ENCODE peak calls at places on chromosome 15, in ten cellular contexts. Z is epithelial cell of esophagus, Q is cardiac muscle cell, N is pancreas, E is small intestine, W is K562, Y is lower lobe of right lung, S is NB4, K is HFF-Myc, J is AG10803. M is an unnamed sample.
A peak's percentile ranks its signal among the peaks of the same experiment; 100 is the strongest.

GRCh38 chr15:91243806-91244205 is 143.7 kb downstream of the SV2B start:
- DNase-seq in Z (peak; percentile 13), Q (no peak), N (no peak), E (no peak), W (no peak), Y (no peak), S (peak; percentile 70), K (no peak), J (no peak), M (no peak)

GRCh38 chr15:39083213-39083612 is 497.7 kb upstream of the THBS1 start:
- DNase-seq in Z (peak; percentile 32), Q (no peak), N (no peak), E (no peak), W (no peak), Y (no peak), S (peak; percentile 79), K (no peak), J (peak; percentile 52), M (peak; percentile 36)

GRCh38 chr15:64912379-64912778 is 677 bp downstream of the ANKDD1A start:
- DNase-seq in Z (no peak), Q (no peak), N (no peak), E (no peak), W (no peak), Y (no peak), S (no peak), K (no peak), J (no peak), M (no peak)

GRCh38 chr15:62777657-62778056 is 264.9 kb upstream of the TPM1 start:
- DNase-seq in Z (peak; percentile 45), Q (no peak), N (no peak), E (no peak), W (no peak), Y (no peak), S (no peak), K (no peak), J (peak; percentile 62), M (no peak)

GRCh38 chr15:62164500-62165028 is 521 bp downstream of the C2CD4B start:
- DNase-seq in Z (peak; percentile 5), Q (peak; percentile 33), N (no peak), E (peak; percentile 37), W (no peak), Y (peak; percentile 46), S (no peak), K (no peak), J (no peak), M (no peak)

GRCh38 chr15:74593122-74593521 is 22.5 kb upstream of the CLK3 start:
- DNase-seq in Z (no peak), Q (peak; percentile 85), N (no peak), E (no peak), W (no peak), Y (no peak), S (no peak), K (no peak), J (no peak), M (no peak)

GRCh38 chr15:37204698-37205097 is 104.3 kb upstream of the MEIS2 start:
- DNase-seq in Z (no peak), Q (peak; percentile 7), N (no peak), E (peak; percentile 3), W (peak; percentile 1), Y (no peak), S (peak; percentile 2), K (no peak), J (no peak), M (no peak)

GRCh38 chr15:52171386-52171785 is 19.8 kb downstream of the GNB5 start:
- DNase-seq in Z (no peak), Q (no peak), N (no peak), E (no peak), W (no peak), Y (no peak), S (peak; percentile 26), K (no peak), J (no peak), M (no peak)

GRCh38 chr15:34719883-34720148 is 35.0 kb downstream of the GJD2 start:
- DNase-seq in Z (no peak), Q (no peak), N (no peak), E (no peak), W (no peak), Y (no peak), S (no peak), K (no peak), J (no peak), M (no peak)

GRCh38 chr15:41332788-41333527 is at the start of gene NUSAP1:
- DNase-seq in Z (no peak), Q (no peak), N (no peak), E (peak; percentile 42), W (no peak), Y (no peak), S (peak; percentile 78), K (no peak), J (no peak), M (no peak)

GRCh38 chr15:70182858-70183695 is 85.4 kb upstream of the TLE3 start:
- DNase-seq in Z (peak; percentile 61), Q (no peak), N (no peak), E (peak; percentile 11), W (no peak), Y (no peak), S (no peak), K (no peak), J (no peak), M (no peak)

GRCh38 chr15:34651962-34652725 is 68.7 kb upstream of the GOLGA8B start:
- DNase-seq in Z (no peak), Q (no peak), N (peak; percentile 15), E (no peak), W (no peak), Y (no peak), S (no peak), K (no peak), J (no peak), M (no peak)

GRCh38 chr15:73948396-73948795 is 22.1 kb downstream of the LOXL1 start:
- DNase-seq in Z (no peak), Q (no peak), N (no peak), E (no peak), W (no peak), Y (peak; percentile 4), S (no peak), K (no peak), J (no peak), M (no peak)

GRCh38 chr15:31217067-31217466 is 109.6 kb upstream of the KLF13 start:
- DNase-seq in Z (no peak), Q (no peak), N (no peak), E (no peak), W (no peak), Y (no peak), S (no peak), K (no peak), J (no peak), M (no peak)
- H3K4me3 ChIP-seq in Z (no peak overlapping the region), Q (no peak overlapping the region), N (no peak overlapping the region), E (no peak overlapping the region), W (no peak overlapping the region), Y (peak overlapping the region; percentile 68), S (peak overlapping the region; percentile 56), K (no peak overlapping the region), J (no peak overlapping the region), M (no peak overlapping the region)

GRCh38 chr15:98914626-98915025 is 93.0 kb downstream of the PGPEP1L start:
- DNase-seq in Z (peak; percentile 90), Q (no peak), N (no peak), E (no peak), W (no peak), Y (no peak), S (no peak), K (peak; percentile 49), J (peak; percentile 94), M (peak; percentile 72)
- H3K4me3 ChIP-seq in Z (no peak overlapping the region), Q (no peak overlapping the region), N (no peak overlapping the region), E (no peak overlapping the region), W (no peak overlapping the region), Y (no peak overlapping the region), S (no peak overlapping the region), K (no peak overlapping the region), J (no peak overlapping the region), M (no peak overlapping the region)

DNA sequence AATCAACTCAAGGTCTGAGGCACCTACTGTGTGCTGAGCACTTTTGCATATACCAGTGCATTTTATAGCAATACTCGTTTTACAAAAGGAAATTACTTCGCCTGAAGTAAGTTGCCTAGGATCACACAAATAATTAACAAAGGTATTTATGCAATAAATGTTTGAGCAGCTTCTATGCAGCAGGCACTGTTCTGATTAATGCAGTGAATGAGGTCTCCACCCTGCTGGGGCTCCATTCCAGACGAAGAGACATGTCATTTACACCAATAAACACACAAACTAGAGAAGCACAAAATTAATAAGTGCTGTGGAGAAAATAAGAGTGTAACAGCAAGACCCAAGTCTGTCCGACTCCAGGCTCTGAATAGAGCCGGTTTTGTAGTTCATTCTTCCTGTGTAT is 17.5 kb downstream of the NOX5 start:
- DNase-seq in Z (peak; percentile 32), Q (no peak), N (no peak), E (no peak), W (no peak), Y (no peak), S (no peak), K (no peak), J (no peak), M (no peak)
- H3K4me3 ChIP-seq in Z (no peak overlapping the region), Q (peak overlapping the region; percentile 23), N (no peak overlapping the region), E (no peak overlapping the region), W (peak overlapping the region; percentile 19), Y (peak overlapping the region; percentile 45), S (no peak overlapping the region), K (no peak overlapping the region), J (peak overlapping the region; percentile 49), M (peak overlapping the region; percentile 40)

DNA sequence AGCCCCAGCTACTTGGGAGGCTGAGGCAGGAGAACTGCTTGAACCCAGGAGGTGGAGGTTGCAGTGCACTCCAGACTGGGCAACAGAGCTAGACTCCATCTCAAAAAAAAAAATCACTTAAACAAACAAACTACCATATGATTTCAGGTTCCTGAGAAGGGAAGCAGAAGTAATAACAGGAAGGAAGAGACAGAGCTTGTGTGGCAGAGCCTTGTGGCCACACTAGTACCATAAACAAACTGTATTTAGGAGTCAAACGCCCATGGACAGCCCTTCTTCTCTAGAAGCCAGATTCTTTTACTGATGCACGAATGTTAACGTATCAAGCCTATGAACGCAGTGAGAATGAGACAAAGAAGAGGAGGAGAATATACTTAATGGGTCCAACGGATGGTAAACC is 12.0 kb downstream of the MTMR10 start:
- DNase-seq in Z (no peak), Q (no peak), N (no peak), E (no peak), W (no peak), Y (no peak), S (peak; percentile 34), K (no peak), J (no peak), M (no peak)
- H3K4me3 ChIP-seq in Z (no peak overlapping the region), Q (no peak overlapping the region), N (no peak overlapping the region), E (no peak overlapping the region), W (no peak overlapping the region), Y (no peak overlapping the region), S (no peak overlapping the region), K (no peak overlapping the region), J (no peak overlapping the region), M (no peak overlapping the region)